ENCODE peak calls at places on chromosomes 12 and 14, in ten cellular contexts. X is fibroblast of pulmonary artery, T is progenitor cell of endocrine pancreas, U is Panc1, F is colonic mucosa, D is A549, C is breast epithelium, P is cardiac muscle cell, L is astrocyte of the cerebellum, W is WTC11. N is an unnamed sample.

GRCh38 chr12:79676579-79676978 is 14.2 kb downstream of the PAWR start:
- DNase-seq in T (no peak), D (no peak), C (no peak), X (no peak), P (no peak), W (no peak), L (no peak), U (no peak), F (no peak), N (no peak)

GRCh38 chr12:109302358-109302757 is 6.7 kb downstream of the FOXN4 start:
- DNase-seq in T (no peak), W (no peak), C (no peak), U (no peak), F (no peak), D (peak), L (no peak), X (no peak), P (no peak), N (no peak)

GRCh38 chr14:22379727-22380126 is 209.3 kb downstream of the DAD1 start:
- DNase-seq in L (no peak), T (no peak), F (no peak), U (no peak), D (no peak), X (no peak), C (no peak), W (no peak), P (no peak), N (no peak)

GRCh38 chr14:24816929-24817637 is 183.1 kb upstream of the GZMB start:
- DNase-seq in X (no peak), U (no peak), C (no peak), L (no peak), W (no peak), P (no peak), D (no peak), T (no peak), F (peak), N (no peak)

GRCh38 chr14:85079842-85080741 is 449.9 kb upstream of the FLRT2 start:
- DNase-seq in C (no peak), P (no peak), F (no peak), D (no peak), W (no peak), L (no peak), T (no peak), X (no peak), U (no peak), N (no peak)

GRCh38 chr12:96420255-96420930 is 20.2 kb upstream of the CDK17 start:
- DNase-seq in P (peak), T (no peak), W (no peak), U (no peak), L (no peak), F (no peak), D (no peak), X (peak), C (no peak), N (no peak)

GRCh38 chr12:32533971-32534590 is 134.7 kb downstream of the FGD4 start:
- DNase-seq in W (no peak), D (peak), L (peak), C (no peak), F (peak), T (peak), P (peak), U (peak), X (peak), N (no peak)

GRCh38 chr14:24238123-24238522 is 4.3 kb downstream of the TINF2 start:
- DNase-seq in U (no peak), T (no peak), C (no peak), W (no peak), F (no peak), D (no peak), P (no peak), X (no peak), L (no peak), N (no peak)

GRCh38 chr12:68482660-68483059 is 128.0 kb upstream of the RAP1B start:
- DNase-seq in D (no peak), F (no peak), W (no peak), U (no peak), L (no peak), C (no peak), T (no peak), X (no peak), P (no peak), N (no peak)

GRCh38 chr12:92462049-92462448 is 240.7 kb upstream of the PLEKHG7 start:
- DNase-seq in P (peak), C (no peak), U (no peak), T (no peak), L (no peak), D (no peak), W (no peak), F (no peak), X (peak), N (no peak)

GRCh38 chr12:95766356-95767019 is 24.1 kb downstream of the NTN4 start:
- DNase-seq in P (no peak), X (no peak), W (no peak), F (no peak), C (no peak), D (no peak), L (no peak), T (no peak), U (no peak), N (no peak)

GRCh38 chr14:22316473-22316872 is 272.6 kb downstream of the DAD1 start:
- DNase-seq in F (no peak), T (no peak), C (no peak), U (no peak), L (no peak), D (no peak), P (no peak), X (no peak), W (no peak), N (no peak)

GRCh38 chr12:63845726-63846125 is 1.2 kb downstream of the SRGAP1 start:
- DNase-seq in L (no peak), U (no peak), D (no peak), C (no peak), F (peak), W (no peak), X (peak), P (peak), T (no peak), N (no peak)

GRCh38 chr12:44930972-44931600 is 55.0 kb upstream of the NELL2 start:
- DNase-seq in U (no peak), F (no peak), C (no peak), P (peak), T (no peak), D (peak), W (no peak), L (peak), X (peak), N (no peak)

GRCh38 chr12:132314516-132315233 is 14.7 kb downstream of the GALNT9 start:
- DNase-seq in D (no peak), W (no peak), T (no peak), C (no peak), U (no peak), F (no peak), L (no peak), P (no peak), X (no peak), N (no peak)
- TF ChIP-seq CTCF in D (no peak), W (no peak), T (no peak), C (no peak), U (no peak), F (no peak), L (no peak), P (no peak), X (no peak), N (no peak)

GRCh38 chr12:112342587-112342986 is 39.6 kb downstream of the HECTD4 start:
- DNase-seq in L (no peak), X (peak), W (no peak), P (peak), U (no peak), T (no peak), C (no peak), F (no peak), D (no peak), N (no peak)

GRCh38 chr12:112340983-112341840 is 41.0 kb downstream of the HECTD4 start:
- DNase-seq in D (no peak), U (no peak), W (no peak), F (no peak), X (no peak), L (no peak), P (no peak), T (no peak), C (no peak), N (no peak)

GRCh38 chr12:112344220-112344619 is 38.0 kb downstream of the HECTD4 start:
- DNase-seq in C (no peak), U (no peak), D (no peak), X (no peak), L (no peak), F (no peak), T (no peak), W (no peak), P (no peak), N (no peak)

GRCh38 chr12:112346194-112346593 is 36.0 kb downstream of the HECTD4 start:
- DNase-seq in P (no peak), L (no peak), T (no peak), U (no peak), F (no peak), D (no peak), C (no peak), W (no peak), X (no peak), N (no peak)

GRCh38 chr12:112340235-112340634 is 42.0 kb downstream of the HECTD4 start:
- DNase-seq in F (no peak), C (no peak), L (no peak), P (no peak), T (no peak), X (no peak), W (no peak), U (no peak), D (no peak), N (no peak)
- TF ChIP-seq CTCF in F (no peak), C (no peak), L (no peak), P (no peak), T (no peak), X (no peak), W (no peak), U (peak), D (no peak), N (no peak)

GRCh38 chr12:94673951-94674570 is 23.7 kb upstream of the TMCC3 start:
- DNase-seq in F (no peak), D (no peak), X (peak), U (no peak), T (no peak), C (no peak), P (peak), L (no peak), W (no peak), N (no peak)

GRCh38 chr12:94677778-94678177 is 27.4 kb upstream of the TMCC3 start:
- DNase-seq in P (no peak), X (no peak), C (no peak), W (no peak), L (no peak), D (no peak), T (no peak), F (no peak), U (no peak), N (no peak)

GRCh38 chr12:94676922-94677321 is 26.6 kb upstream of the TMCC3 start:
- DNase-seq in T (no peak), C (no peak), P (no peak), U (no peak), W (no peak), D (no peak), L (no peak), F (no peak), X (no peak), N (no peak)

GRCh38 chr12:94674835-94675234 is 24.5 kb upstream of the TMCC3 start:
- DNase-seq in P (peak), T (no peak), U (no peak), W (no peak), X (no peak), D (no peak), L (no peak), C (no peak), F (no peak), N (no peak)

GRCh38 chr12:94676011-94676709 is 25.8 kb upstream of the TMCC3 start:
- DNase-seq in D (no peak), X (peak), U (no peak), C (no peak), T (no peak), P (peak), W (no peak), L (no peak), F (peak), N (no peak)
- TF ChIP-seq CTCF in D (no peak), X (no peak), U (no peak), C (no peak), T (no peak), P (no peak), W (no peak), L (no peak), F (no peak), N (no peak)

GRCh38 chr12:113852273-113852672 is 113.9 kb downstream of the RBM19 start:
- DNase-seq in W (no peak), U (no peak), P (no peak), L (no peak), X (no peak), T (no peak), D (no peak), C (no peak), F (no peak), N (no peak)

GRCh38 chr12:113854385-113855136 is 111.6 kb downstream of the RBM19 start:
- DNase-seq in W (no peak), D (no peak), C (no peak), X (no peak), P (no peak), L (no peak), U (no peak), F (no peak), T (no peak), N (peak)

GRCh38 chr12:113852695-113853490 is 113.2 kb downstream of the RBM19 start:
- DNase-seq in C (no peak), W (no peak), T (no peak), D (no peak), F (no peak), L (peak), X (no peak), U (no peak), P (no peak), N (no peak)

GRCh38 chr12:113855998-113856397 is 110.1 kb downstream of the RBM19 start:
- DNase-seq in C (no peak), D (no peak), W (no peak), L (no peak), X (no peak), U (no peak), P (no peak), T (no peak), F (no peak), N (no peak)

GRCh38 chr12:113853491-113853890 is 112.6 kb downstream of the RBM19 start:
- DNase-seq in C (no peak), W (no peak), P (no peak), L (no peak), F (no peak), D (no peak), T (no peak), U (no peak), X (no peak), N (no peak)
- TF ChIP-seq CTCF in C (no peak), W (no peak), P (no peak), L (no peak), F (no peak), D (no peak), T (no peak), U (no peak), X (no peak), N (no peak)

GRCh38 chr14:75518625-75519024 is 3.6 kb upstream of the BATF start:
- DNase-seq in C (no peak), F (no peak), D (no peak), W (peak), T (no peak), P (peak), X (peak), L (no peak), U (peak), N (no peak)
- TF ChIP-seq CTCF in C (no peak), F (no peak), D (peak), W (peak), T (peak), P (peak), X (peak), L (no peak), U (peak), N (peak)

DNA sequence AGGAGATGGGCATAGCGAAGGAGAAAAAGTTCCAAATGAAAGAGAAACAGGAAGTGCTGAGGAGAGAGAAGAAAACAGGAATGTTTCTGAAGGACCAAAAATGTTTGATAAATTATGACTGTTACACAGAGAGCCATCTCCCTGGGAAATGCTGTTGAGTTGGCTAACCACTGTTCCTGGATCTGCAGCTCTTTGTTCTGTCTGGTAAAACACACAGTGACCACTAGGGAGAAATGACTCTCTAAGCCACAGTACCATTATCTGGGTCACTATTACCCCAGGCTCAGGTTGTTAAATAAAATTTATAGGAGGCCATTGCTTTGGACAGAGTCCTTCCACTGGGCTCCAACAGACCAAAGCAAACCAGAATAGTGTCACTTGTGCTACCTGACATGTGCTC is 219.3 kb downstream of the CRADD start:
- DNase-seq in D (peak), U (no peak), F (no peak), X (no peak), P (peak), W (no peak), T (no peak), C (no peak), L (no peak), N (no peak)
- TF ChIP-seq CTCF in D (no peak), U (no peak), F (no peak), X (peak), P (peak), W (no peak), T (peak), C (no peak), L (peak), N (peak)